ENCODE peak calls at places on chromosomes 1 and 21, in eight cellular contexts. Q is tibial nerve; M is pancreas; J is hepatocyte; P is PC-3; E is right cardiac atrium; W is CD8-positive, alpha-beta memory T cell; D is body of pancreas. L is an unnamed sample.

GRCh38 chr1:99758073-99758511 is 8.3 kb downstream of the FRRS1 start:
- DNase-seq in Q (no peak), M (no peak), J (no peak), P (no peak), E (no peak), W (no peak), D (no peak), L (no peak)

GRCh38 chr1:67840449-67840848 is 7.2 kb upstream of the GNG12 start:
- DNase-seq in Q (no peak), M (no peak), J (no peak), P (peak; percentile 75), E (no peak), W (no peak), D (no peak), L (no peak)

GRCh38 chr1:229217716-229218115 is 53.2 kb upstream of the RAB4A start:
- DNase-seq in Q (no peak), M (no peak), J (no peak), P (peak; percentile 58), E (no peak), W (no peak), D (no peak), L (no peak)

GRCh38 chr1:205438213-205439158 is 16.6 kb upstream of the LEMD1 start:
- DNase-seq in Q (peak; percentile 52), M (peak; percentile 93), J (peak; percentile 82), P (peak; percentile 61), E (peak; percentile 92), W (no peak), D (peak; percentile 78), L (peak; percentile 86)

GRCh38 chr1:163275222-163275621 is 46.5 kb upstream of the NUF2 start:
- DNase-seq in Q (no peak), M (no peak), J (peak; percentile 19), P (no peak), E (no peak), W (no peak), D (no peak), L (no peak)

GRCh38 chr1:65343286-65343685 is 33.9 kb downstream of the DNAJC6 start:
- DNase-seq in Q (no peak), M (no peak), J (no peak), P (peak; percentile 25), E (no peak), W (no peak), D (no peak), L (no peak)

GRCh38 chr1:14441302-14441741 is 157.2 kb upstream of the KAZN start:
- DNase-seq in Q (no peak), M (no peak), J (no peak), P (peak; percentile 98), E (no peak), W (no peak), D (no peak), L (no peak)

GRCh38 chr1:197841828-197842573 is 60.4 kb upstream of the C1orf53 start:
- DNase-seq in Q (no peak), M (no peak), J (no peak), P (no peak), E (no peak), W (no peak), D (no peak), L (no peak)

DNA sequence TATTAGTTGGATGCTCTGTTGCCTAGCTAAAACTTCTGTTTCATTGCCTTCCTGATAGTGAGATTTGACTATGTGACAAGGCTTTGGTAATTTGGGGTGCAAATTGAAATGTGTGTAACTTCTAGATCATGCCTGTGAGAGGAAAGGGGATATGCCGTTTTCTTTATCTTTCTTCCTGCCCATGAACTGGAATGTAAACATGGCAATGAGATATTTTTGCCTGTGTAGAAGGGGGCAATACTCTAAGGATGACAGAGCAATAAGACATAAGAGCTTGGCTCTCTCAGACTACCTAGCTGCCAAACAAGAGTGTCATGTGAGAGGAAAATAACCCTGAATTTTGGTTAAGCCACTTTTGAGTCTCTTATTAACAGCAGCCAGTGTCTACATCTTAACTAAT is 49.7 kb downstream of the RAP1A start:
- DNase-seq in Q (no peak), M (no peak), J (no peak), P (no peak), E (no peak), W (no peak), D (no peak), L (no peak)
- H3K4me1 ChIP-seq in Q (peaks cover 14% of the 10 kb centered on the region), M (no peaks in the 10 kb centered on the region), J (peaks cover 9% of the 10 kb centered on the region), P (no peaks in the 10 kb centered on the region), E (peaks cover 5% of the 10 kb centered on the region), W (peaks cover 51% of the 10 kb centered on the region), D (peaks cover 12% of the 10 kb centered on the region), L (no peaks in the 10 kb centered on the region)

GRCh38 chr21:38806153-38806941 is 618 bp downstream of the ETS2 start:
- DNase-seq in Q (no peak), M (peak; percentile 79), J (no peak), P (no peak), E (peak; percentile 82), W (peak; percentile 17), D (peak; percentile 45), L (peak; percentile 43)

GRCh38 chr21:38807987-38808386 is 2.3 kb downstream of the ETS2 start:
- DNase-seq in Q (no peak), M (no peak), J (no peak), P (no peak), E (no peak), W (no peak), D (no peak), L (no peak)

GRCh38 chr21:38809170-38809878 is 3.6 kb downstream of the ETS2 start:
- DNase-seq in Q (no peak), M (no peak), J (no peak), P (no peak), E (no peak), W (no peak), D (no peak), L (no peak)

GRCh38 chr21:38806942-38807284 is 1.2 kb downstream of the ETS2 start:
- DNase-seq in Q (no peak), M (no peak), J (no peak), P (peak; percentile 50), E (no peak), W (no peak), D (no peak), L (no peak)

GRCh38 chr21:38807481-38807880 is 1.8 kb downstream of the ETS2 start:
- DNase-seq in Q (no peak), M (no peak), J (no peak), P (no peak), E (no peak), W (no peak), D (no peak), L (no peak)
- H3K4me1 ChIP-seq in Q (no peaks in the 10 kb centered on the region), M (no peaks in the 10 kb centered on the region), J (peaks cover 40% of the 10 kb centered on the region), P (peaks cover 71% of the 10 kb centered on the region), E (peaks cover 7% of the 10 kb centered on the region), W (peaks cover 23% of the 10 kb centered on the region), D (peaks cover 18% of the 10 kb centered on the region), L (peaks cover 10% of the 10 kb centered on the region)

DNA sequence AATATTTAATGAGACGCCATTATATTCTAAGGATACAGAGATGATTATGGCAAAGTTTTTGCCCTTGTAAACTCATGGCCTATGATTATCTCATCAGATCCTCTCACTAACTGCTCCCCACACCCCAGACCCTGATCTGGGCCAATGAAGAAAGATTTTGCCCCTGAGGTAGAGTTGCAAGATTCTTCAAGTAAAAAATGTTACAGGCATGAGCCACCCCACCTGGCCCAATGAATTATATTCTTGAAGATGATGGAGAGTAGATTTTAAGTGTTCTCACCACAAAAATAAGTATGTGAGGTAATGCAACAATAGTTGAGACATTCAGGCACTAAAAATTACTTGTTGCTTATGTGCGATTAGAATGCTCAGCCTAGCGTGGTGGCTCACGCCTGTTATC is 1.8 kb upstream of the CNR2 start:
- DNase-seq in Q (no peak), M (no peak), J (no peak), P (no peak), E (no peak), W (no peak), D (no peak), L (no peak)
- H3K4me1 ChIP-seq in Q (peaks cover 1% of the 10 kb centered on the region), M (no peaks in the 10 kb centered on the region), J (no peaks in the 10 kb centered on the region), P (peaks cover 7% of the 10 kb centered on the region), E (no peaks in the 10 kb centered on the region), W (peaks cover 42% of the 10 kb centered on the region), D (peaks cover 5% of the 10 kb centered on the region), L (no peaks in the 10 kb centered on the region)

DNA sequence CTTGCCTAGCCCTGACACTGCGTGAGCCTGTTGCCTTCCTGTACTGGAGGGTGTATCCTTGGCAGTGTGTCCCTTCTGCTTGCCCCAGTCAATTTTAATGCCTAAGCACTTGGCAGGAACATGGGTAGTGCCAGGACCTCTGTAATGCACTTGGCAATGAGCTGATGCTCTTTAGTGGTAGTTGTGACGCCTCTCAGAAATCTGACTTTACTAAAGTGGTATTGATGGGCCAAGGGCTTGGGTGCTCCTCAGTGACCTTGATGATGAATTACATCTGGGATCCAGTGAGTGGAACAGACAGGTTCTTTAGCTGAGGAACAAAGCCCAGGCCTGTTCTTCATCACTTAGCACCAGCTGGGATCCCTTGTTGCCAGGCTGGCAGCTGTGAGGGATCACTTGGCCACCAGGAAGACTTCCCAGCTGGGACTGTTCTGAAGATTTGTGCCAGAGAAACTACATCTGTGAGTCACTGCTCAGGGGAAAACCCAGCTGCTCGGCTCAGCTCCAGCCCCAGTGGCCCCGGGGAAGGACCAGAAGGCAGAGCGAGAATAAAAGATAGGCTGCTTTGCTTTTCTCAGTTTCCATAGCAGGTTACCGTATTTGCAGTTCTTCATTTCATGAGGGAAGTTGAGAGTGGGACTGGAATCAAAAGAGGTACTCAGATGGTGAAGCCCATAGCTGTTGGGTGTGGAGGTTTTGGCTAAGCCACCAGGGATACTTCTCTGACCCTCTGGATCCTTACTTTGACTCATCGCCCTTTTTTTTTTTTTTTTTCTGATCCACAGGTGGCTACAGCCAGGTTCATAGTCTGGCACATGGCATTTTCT is 28.5 kb upstream of the KCNA2 start:
- DNase-seq in Q (no peak), M (peak; percentile 91), J (peak; percentile 26), P (peak; percentile 49), E (peak; percentile 95), W (peak; percentile 52), D (peak; percentile 83), L (peak; percentile 59)
- H3K4me1 ChIP-seq in Q (no peaks in the 10 kb centered on the region), M (no peaks in the 10 kb centered on the region), J (no peaks in the 10 kb centered on the region), P (no peaks in the 10 kb centered on the region), E (peaks cover 4% of the 10 kb centered on the region), W (peaks cover 96% of the 10 kb centered on the region), D (peaks cover 10% of the 10 kb centered on the region), L (no peaks in the 10 kb centered on the region)

GRCh38 chr1:8116892-8117262 is 90.8 kb upstream of the ERRFI1 start:
- DNase-seq in Q (peak; percentile 84), M (no peak), J (peak; percentile 61), P (no peak), E (peak; percentile 89), W (no peak), D (no peak), L (no peak)
- H3K4me1 ChIP-seq in Q (peaks cover 55% of the 10 kb centered on the region), M (no peaks in the 10 kb centered on the region), J (peaks cover 58% of the 10 kb centered on the region), P (peaks cover 16% of the 10 kb centered on the region), E (peaks cover 16% of the 10 kb centered on the region), W (peaks cover 6% of the 10 kb centered on the region), D (peaks cover 31% of the 10 kb centered on the region), L (no peaks in the 10 kb centered on the region)

GRCh38 chr1:154410185-154410827 is 5.2 kb downstream of the IL6R start:
- DNase-seq in Q (no peak), M (no peak), J (no peak), P (no peak), E (no peak), W (no peak), D (no peak), L (no peak)
- H3K4me1 ChIP-seq in Q (peaks cover 38% of the 10 kb centered on the region), M (no peaks in the 10 kb centered on the region), J (peaks cover 29% of the 10 kb centered on the region), P (peaks cover 26% of the 10 kb centered on the region), E (peaks cover 27% of the 10 kb centered on the region), W (peaks cover 61% of the 10 kb centered on the region), D (peaks cover 40% of the 10 kb centered on the region), L (no peaks in the 10 kb centered on the region)